ENCODE peak calls at places on chromosome 14, in ten cellular contexts. F, D, A, E, G, S, L, K, M and P are unnamed samples.

GRCh38 chr14:73368621-73369020 is 89.7 kb downstream of the NUMB start:
- DNase-seq in S (no peak), D (no peak), F (no peak), K (no peak), A (no peak), L (no peak), E (no peak), M (no peak), G (no peak), P (no peak)

GRCh38 chr14:39621678-39622077 is 189.4 kb upstream of the FBXO33 start:
- DNase-seq in M (no peak), L (no peak), K (no peak), S (no peak), F (no peak), A (no peak), G (no peak), E (no peak), D (no peak), P (no peak)

GRCh38 chr14:63672417-63673180 is 30.9 kb upstream of the WDR89 start:
- DNase-seq in S (no peak), G (no peak), D (no peak), M (no peak), K (no peak), F (peak; percentile 4), E (no peak), A (no peak), L (no peak), P (no peak)

GRCh38 chr14:39974036-39974435 is 541.8 kb upstream of the FBXO33 start:
- DNase-seq in A (no peak), G (no peak), K (no peak), M (no peak), F (no peak), E (no peak), S (no peak), L (no peak), D (no peak), P (no peak)

GRCh38 chr14:95307402-95308041 is 12.2 kb downstream of the CLMN start:
- DNase-seq in E (no peak), K (no peak), A (no peak), S (no peak), L (no peak), F (no peak), D (peak; percentile 66), M (no peak), G (peak; percentile 52), P (no peak)

GRCh38 chr14:97185186-97185585 is 388.0 kb downstream of the VRK1 start:
- DNase-seq in L (no peak), E (no peak), K (no peak), S (no peak), F (peak; percentile 27), D (no peak), G (peak; percentile 34), M (no peak), A (no peak), P (peak; percentile 41)

GRCh38 chr14:34465069-34465859 is 3.2 kb upstream of the SPTSSA start:
- DNase-seq in F (peak; percentile 26), L (no peak), K (no peak), S (no peak), G (no peak), E (no peak), M (no peak), A (peak; percentile 0), D (no peak), P (peak; percentile 8)

GRCh38 chr14:74299061-74299545 is 3.6 kb downstream of the ABCD4 start:
- DNase-seq in S (no peak), F (peak; percentile 47), L (no peak), D (no peak), K (no peak), G (no peak), A (no peak), M (no peak), E (no peak), P (peak; percentile 80)

GRCh38 chr14:68935761-68936209 is 43.3 kb downstream of the ACTN1 start:
- DNase-seq in E (no peak), M (no peak), K (peak; percentile 85), F (no peak), L (no peak), S (no peak), A (no peak), G (no peak), D (peak; percentile 71), P (no peak)

GRCh38 chr14:103142031-103142430 is 18.8 kb downstream of the TNFAIP2 start:
- DNase-seq in D (no peak), G (no peak), S (no peak), M (no peak), K (no peak), L (no peak), A (no peak), E (no peak), F (no peak), P (no peak)

GRCh38 chr14:51095854-51096823 is 1.2 kb upstream of the TRIM9 start:
- DNase-seq in F (peak; percentile 38), K (peak; percentile 83), L (peak; percentile 30), M (no peak), D (peak; percentile 38), G (no peak), E (no peak), S (peak; percentile 60), A (no peak), P (peak; percentile 71)

GRCh38 chr14:26522985-26523384 is 74.8 kb downstream of the NOVA1 start:
- DNase-seq in A (no peak), G (no peak), F (peak; percentile 31), L (no peak), M (no peak), K (no peak), S (no peak), E (no peak), D (no peak), P (peak; percentile 18)

GRCh38 chr14:37550511-37550910 is 44.5 kb downstream of the FOXA1 start:
- DNase-seq in M (no peak), S (no peak), E (no peak), L (no peak), K (no peak), A (no peak), D (no peak), G (no peak), F (no peak), P (no peak)

GRCh38 chr14:63454863-63455622 is 88.1 kb downstream of the PPP2R5E start:
- DNase-seq in D (no peak), L (no peak), A (no peak), M (no peak), E (no peak), F (peak; percentile 27), G (no peak), K (no peak), S (no peak), P (peak; percentile 39)

GRCh38 chr14:83975435-83976222 is 1554.3 kb upstream of the FLRT2 start:
- DNase-seq in F (no peak), L (peak; percentile 32), E (no peak), D (peak; percentile 76), A (no peak), K (peak; percentile 65), S (no peak), M (no peak), G (peak; percentile 55), P (no peak)

GRCh38 chr14:97874394-97874793 is 1077.2 kb downstream of the VRK1 start:
- DNase-seq in D (no peak), G (no peak), M (no peak), L (no peak), E (no peak), S (no peak), K (no peak), F (no peak), A (no peak), P (no peak)

GRCh38 chr14:88910386-88910785 is 85.9 kb downstream of the TTC8 start:
- DNase-seq in D (no peak), S (no peak), E (no peak), K (no peak), A (no peak), L (no peak), M (no peak), F (no peak), G (no peak), P (no peak)

GRCh38 chr14:38618514-38618913 is 362.6 kb upstream of the CLEC14A start:
- DNase-seq in K (no peak), G (no peak), L (no peak), S (no peak), D (no peak), F (no peak), E (no peak), A (no peak), M (peak; percentile 1), P (no peak)

GRCh38 chr14:38226366-38226765 is 18.7 kb downstream of the SSTR1 start:
- DNase-seq in F (no peak), L (no peak), G (no peak), A (no peak), S (no peak), M (no peak), E (no peak), K (no peak), D (no peak), P (no peak)

GRCh38 chr14:53956427-53957201 is at the start of gene BMP4:
- DNase-seq in D (peak; percentile 91), L (peak; percentile 95), S (peak; percentile 90), A (no peak), K (peak; percentile 95), M (no peak), E (no peak), F (no peak), G (peak; percentile 51), P (peak; percentile 88)

GRCh38 chr14:88765130-88765529 is 27.6 kb downstream of the EML5 start:
- DNase-seq in M (no peak), G (no peak), E (no peak), A (no peak), L (no peak), K (no peak), F (no peak), D (no peak), S (no peak), P (peak; percentile 43)

GRCh38 chr14:41393512-41393911 is 213.2 kb upstream of the LRFN5 start:
- DNase-seq in M (no peak), F (no peak), D (no peak), E (no peak), A (no peak), L (no peak), K (no peak), S (no peak), G (no peak), P (peak; percentile 25)

GRCh38 chr14:41642402-41643195 is 35.9 kb downstream of the LRFN5 start:
- DNase-seq in L (no peak), E (no peak), A (no peak), S (no peak), D (no peak), G (no peak), F (no peak), M (no peak), K (no peak), P (no peak)

GRCh38 chr14:61927015-61927414 is 164.8 kb downstream of the SNAPC1 start:
- DNase-seq in K (no peak), A (no peak), E (no peak), D (no peak), M (no peak), G (no peak), F (no peak), L (no peak), S (no peak), P (peak; percentile 64)